ENCODE peak calls at places on chromosomes 16 and 17, in six cellular contexts. One of them, this sample, is unnamed.

GRCh38 chr16:85699224-85699558 is 10.4 kb upstream of the GINS2 start:
- DNase-seq in heart right ventricle: no peak
- DNase-seq in tibial artery: no peak
- DNase-seq in mucosa of descending colon: no peak
- DNase-seq in cardiac fibroblast: no peak
- DNase-seq in uterus: no peak
- DNase-seq in this sample: no peak

GRCh38 chr17:63116967-63117366 is 150.9 kb downstream of the TANC2 start:
- DNase-seq in uterus: no peak
- DNase-seq in heart right ventricle: no peak
- DNase-seq in tibial artery: no peak
- DNase-seq in mucosa of descending colon: no peak
- DNase-seq in cardiac fibroblast: peak; percentile 61
- DNase-seq in this sample: no peak

GRCh38 chr16:22664561-22664997 is 149.4 kb upstream of the HS3ST2 start:
- DNase-seq in cardiac fibroblast: no peak
- DNase-seq in mucosa of descending colon: no peak
- DNase-seq in tibial artery: no peak
- DNase-seq in heart right ventricle: no peak
- DNase-seq in uterus: no peak
- DNase-seq in this sample: no peak

GRCh38 chr17:77645441-77646430 is 312.8 kb upstream of the TNRC6C start:
- DNase-seq in cardiac fibroblast: peak; percentile 32
- DNase-seq in tibial artery: no peak
- DNase-seq in mucosa of descending colon: no peak
- DNase-seq in heart right ventricle: no peak
- DNase-seq in uterus: no peak
- DNase-seq in this sample: no peak

GRCh38 chr17:83151442-83152220 is 72.2 kb downstream of the METRNL start:
- DNase-seq in cardiac fibroblast: peak; percentile 11
- DNase-seq in heart right ventricle: no peak
- DNase-seq in mucosa of descending colon: no peak
- DNase-seq in tibial artery: no peak
- DNase-seq in uterus: no peak
- DNase-seq in this sample: no peak

GRCh38 chr16:69145658-69146057 is 13.2 kb downstream of the UTP4 start:
- DNase-seq in mucosa of descending colon: no peak
- DNase-seq in uterus: no peak
- DNase-seq in tibial artery: no peak
- DNase-seq in heart right ventricle: no peak
- DNase-seq in cardiac fibroblast: peak; percentile 60
- DNase-seq in this sample: no peak

GRCh38 chr17:4327638-4328037 is 38.8 kb downstream of the UBE2G1 start:
- DNase-seq in tibial artery: no peak
- DNase-seq in heart right ventricle: no peak
- DNase-seq in cardiac fibroblast: no peak
- DNase-seq in mucosa of descending colon: no peak
- DNase-seq in uterus: no peak
- DNase-seq in this sample: no peak

GRCh38 chr17:29151567-29151966 is 28.6 kb downstream of the MYO18A start:
- DNase-seq in uterus: no peak
- DNase-seq in cardiac fibroblast: peak; percentile 70
- DNase-seq in tibial artery: no peak
- DNase-seq in heart right ventricle: no peak
- DNase-seq in mucosa of descending colon: no peak
- DNase-seq in this sample: no peak

GRCh38 chr16:59192551-59193199 is 458.6 kb upstream of the GOT2 start:
- DNase-seq in mucosa of descending colon: peak; percentile 3
- DNase-seq in cardiac fibroblast: no peak
- DNase-seq in heart right ventricle: peak; percentile 6
- DNase-seq in uterus: no peak
- DNase-seq in tibial artery: no peak
- DNase-seq in this sample: no peak

GRCh38 chr17:61878984-61879612 is 15.8 kb upstream of the BRIP1 start:
- DNase-seq in mucosa of descending colon: no peak
- DNase-seq in uterus: no peak
- DNase-seq in tibial artery: no peak
- DNase-seq in heart right ventricle: no peak
- DNase-seq in cardiac fibroblast: no peak
- DNase-seq in this sample: no peak

DNA sequence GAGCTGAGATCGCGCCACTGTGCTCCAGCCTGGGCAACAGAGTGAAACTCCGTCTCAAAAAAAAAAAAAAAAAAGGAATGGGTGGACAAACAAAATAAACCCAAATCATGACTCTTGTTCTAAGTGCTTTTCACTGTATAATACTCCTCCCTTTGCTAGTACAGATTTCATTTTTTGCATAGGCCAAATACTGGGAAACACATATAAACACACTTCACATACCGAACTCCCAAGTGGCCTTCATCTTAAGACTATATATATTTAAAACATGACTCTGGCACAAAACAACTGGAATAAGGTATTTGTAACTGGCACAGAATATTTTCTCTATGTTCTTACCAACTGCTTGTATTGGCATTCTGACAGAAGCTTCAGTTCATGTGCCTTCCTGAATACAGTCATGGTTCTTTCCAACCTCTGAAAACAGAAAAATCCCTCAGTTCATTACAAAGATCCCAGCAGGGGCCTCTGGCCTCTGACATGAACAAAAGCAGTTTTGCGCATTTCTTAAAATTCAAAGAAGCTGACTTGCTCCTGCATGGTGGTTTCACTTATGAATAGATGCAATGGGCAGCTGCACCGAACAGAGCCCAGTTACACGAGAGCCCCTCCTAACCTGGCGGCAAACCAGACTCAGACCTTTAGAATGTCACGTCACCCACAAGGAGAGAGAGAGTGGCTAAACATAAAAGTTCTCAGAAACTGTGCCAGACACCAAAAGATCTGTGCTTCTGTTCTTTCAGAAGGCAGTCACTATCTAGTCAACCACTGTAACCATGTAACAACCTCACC is 19.1 kb upstream of the COPRS start:
- DNase-seq in cardiac fibroblast: peak; percentile 10
- DNase-seq in tibial artery: peak; percentile 24
- DNase-seq in uterus: no peak
- DNase-seq in mucosa of descending colon: no peak
- DNase-seq in heart right ventricle: no peak
- DNase-seq in this sample: no peak
- TF ChIP-seq CTCF in cardiac fibroblast: no peak
- TF ChIP-seq CTCF in tibial artery: no peak
- TF ChIP-seq CTCF in uterus: no peak
- TF ChIP-seq CTCF in mucosa of descending colon: no peak
- TF ChIP-seq CTCF in heart right ventricle: no peak
- TF ChIP-seq CTCF in this sample: no peak

DNA sequence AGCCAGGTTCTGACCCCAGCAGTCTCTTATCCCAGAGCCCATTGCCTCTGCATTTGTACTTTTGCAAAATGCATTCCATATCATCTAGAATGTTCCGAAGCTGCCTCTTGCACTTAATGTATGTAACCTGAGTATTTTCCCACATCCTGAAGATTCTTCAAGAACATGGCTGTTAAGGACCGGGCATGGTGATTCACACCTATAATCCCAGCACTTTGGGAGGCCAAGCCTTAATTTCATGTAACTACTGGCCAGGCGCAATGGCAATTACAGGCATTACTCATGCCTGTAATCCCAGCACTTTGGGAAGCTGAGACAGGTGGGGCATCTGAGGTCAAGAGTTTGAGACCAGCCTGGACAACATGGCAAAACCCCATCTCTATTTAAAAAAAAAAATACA is 31.7 kb upstream of the GAN start:
- DNase-seq in heart right ventricle: no peak
- DNase-seq in mucosa of descending colon: no peak
- DNase-seq in uterus: no peak
- DNase-seq in tibial artery: no peak
- DNase-seq in cardiac fibroblast: no peak
- DNase-seq in this sample: no peak
- TF ChIP-seq CTCF in heart right ventricle: no peak
- TF ChIP-seq CTCF in mucosa of descending colon: no peak
- TF ChIP-seq CTCF in uterus: no peak
- TF ChIP-seq CTCF in tibial artery: no peak
- TF ChIP-seq CTCF in cardiac fibroblast: no peak
- TF ChIP-seq CTCF in this sample: no peak

GRCh38 chr17:42531455-42532354 is 4.3 kb upstream of the NAGLU start:
- DNase-seq in mucosa of descending colon: peak; percentile 76
- DNase-seq in uterus: peak; percentile 75
- DNase-seq in cardiac fibroblast: peak; percentile 50
- DNase-seq in heart right ventricle: no peak
- DNase-seq in tibial artery: peak; percentile 61
- DNase-seq in this sample: no peak
- TF ChIP-seq CTCF in mucosa of descending colon: peak; percentile 31
- TF ChIP-seq CTCF in uterus: peak; percentile 67
- TF ChIP-seq CTCF in cardiac fibroblast: peak; percentile 31
- TF ChIP-seq CTCF in heart right ventricle: peak; percentile 30
- TF ChIP-seq CTCF in tibial artery: peak; percentile 73
- TF ChIP-seq CTCF in this sample: no peak

GRCh38 chr16:66128363-66128725 is 238.1 kb upstream of the CDH5 start:
- DNase-seq in mucosa of descending colon: no peak
- DNase-seq in uterus: no peak
- DNase-seq in heart right ventricle: no peak
- DNase-seq in tibial artery: no peak
- DNase-seq in cardiac fibroblast: no peak
- DNase-seq in this sample: no peak

GRCh38 chr16:66129196-66129595 is 237.3 kb upstream of the CDH5 start:
- DNase-seq in tibial artery: no peak
- DNase-seq in heart right ventricle: no peak
- DNase-seq in uterus: no peak
- DNase-seq in cardiac fibroblast: no peak
- DNase-seq in mucosa of descending colon: no peak
- DNase-seq in this sample: no peak

GRCh38 chr16:66131156-66131807 is 235.2 kb upstream of the CDH5 start:
- DNase-seq in uterus: no peak
- DNase-seq in mucosa of descending colon: no peak
- DNase-seq in cardiac fibroblast: peak; percentile 22
- DNase-seq in heart right ventricle: no peak
- DNase-seq in tibial artery: no peak
- DNase-seq in this sample: no peak

GRCh38 chr16:66130296-66130910 is 236.1 kb upstream of the CDH5 start:
- DNase-seq in cardiac fibroblast: peak; percentile 92
- DNase-seq in mucosa of descending colon: no peak
- DNase-seq in tibial artery: no peak
- DNase-seq in heart right ventricle: no peak
- DNase-seq in uterus: no peak
- DNase-seq in this sample: no peak

DNA sequence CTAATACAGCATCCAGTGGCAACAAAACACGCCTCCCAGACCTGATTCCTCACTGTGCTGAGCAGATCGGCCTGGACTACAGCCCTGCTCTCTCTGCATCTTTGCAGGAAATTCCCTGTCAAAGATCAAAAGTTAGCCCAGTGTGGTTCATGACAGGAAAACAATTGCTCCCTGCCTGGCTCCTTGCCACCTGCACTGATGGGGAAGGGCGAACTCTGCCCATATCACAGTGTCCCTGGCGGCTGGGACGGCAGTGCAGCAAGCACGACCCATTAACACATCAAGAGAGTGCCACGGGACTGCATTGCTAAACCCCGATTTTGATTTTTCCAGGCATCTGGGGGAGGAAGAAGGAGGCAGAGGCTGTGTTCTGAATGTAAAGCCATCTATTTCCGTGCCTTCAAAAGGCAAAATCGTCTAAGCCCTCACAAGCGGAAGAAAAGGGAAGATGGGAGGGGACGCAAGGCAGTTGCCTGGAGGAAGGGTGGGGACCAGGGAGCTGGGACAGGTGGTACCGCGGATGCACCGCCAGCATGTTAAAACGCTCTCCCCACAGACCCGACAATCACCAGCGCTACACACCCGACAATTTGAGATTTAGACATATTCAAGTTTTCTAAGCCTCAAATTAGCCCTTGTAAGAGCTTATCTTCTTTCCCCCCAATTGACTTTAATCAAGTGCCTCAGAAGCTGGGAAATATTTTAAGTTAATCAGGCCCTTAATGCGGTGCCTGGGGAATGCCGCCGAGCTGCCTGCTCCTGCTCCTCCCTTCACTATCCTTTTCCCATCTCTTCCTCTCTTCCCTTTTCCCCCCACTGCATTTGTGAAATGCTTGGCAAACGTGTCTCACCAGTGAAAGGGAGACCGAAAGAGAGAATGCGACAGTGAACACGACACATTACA is 238.8 kb upstream of the CDH5 start:
- DNase-seq in cardiac fibroblast: peak; percentile 77
- DNase-seq in tibial artery: peak; percentile 39
- DNase-seq in mucosa of descending colon: no peak
- DNase-seq in heart right ventricle: peak; percentile 17
- DNase-seq in uterus: no peak
- DNase-seq in this sample: peak; percentile 30
- TF ChIP-seq CTCF in cardiac fibroblast: no peak
- TF ChIP-seq CTCF in tibial artery: no peak
- TF ChIP-seq CTCF in mucosa of descending colon: no peak
- TF ChIP-seq CTCF in heart right ventricle: no peak
- TF ChIP-seq CTCF in uterus: no peak
- TF ChIP-seq CTCF in this sample: no peak

DNA sequence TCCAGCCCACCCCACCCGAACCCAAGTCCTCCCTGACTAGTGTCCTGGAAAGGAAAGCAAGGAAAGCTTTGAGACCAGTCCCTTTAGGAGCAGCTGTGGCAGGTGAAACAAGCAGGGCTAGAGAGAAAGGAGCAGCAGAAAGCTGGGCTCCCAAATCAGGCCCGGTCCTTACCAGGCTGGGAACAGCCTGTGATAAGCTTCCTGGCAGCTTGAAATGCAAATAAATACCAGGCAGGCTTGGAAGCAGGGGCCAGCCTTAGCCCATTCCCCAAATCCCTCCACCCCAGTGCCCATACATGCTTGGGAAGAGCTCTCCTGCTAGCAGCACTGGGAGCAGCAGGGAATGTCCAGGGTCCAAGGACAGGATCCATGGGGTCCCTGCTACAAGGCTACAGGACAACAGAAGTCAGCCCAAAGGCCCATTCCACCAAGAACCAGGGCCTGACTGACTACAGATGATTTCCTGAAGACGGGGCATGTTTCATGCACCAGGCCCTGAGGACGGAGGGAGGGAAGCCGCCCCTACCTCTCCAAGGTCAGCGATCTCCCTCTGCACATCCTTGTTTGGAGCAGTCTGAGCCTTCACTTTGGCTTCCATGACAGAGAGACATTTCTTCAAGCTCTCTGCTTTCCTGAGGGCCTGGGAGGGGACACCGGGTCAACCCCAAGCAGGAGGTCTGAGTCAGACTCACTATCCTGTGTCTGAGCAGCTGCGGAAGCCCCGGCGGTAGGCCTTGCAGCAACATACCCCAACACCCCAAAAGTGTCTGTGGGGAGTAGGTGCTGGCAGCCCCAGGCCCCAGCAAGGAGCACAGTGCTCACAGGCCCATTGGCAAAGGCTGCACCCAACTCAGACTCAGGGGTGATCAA is 2.6 kb upstream of the EXOSC6 start:
- DNase-seq in tibial artery: no peak
- DNase-seq in uterus: no peak
- DNase-seq in cardiac fibroblast: no peak
- DNase-seq in mucosa of descending colon: no peak
- DNase-seq in heart right ventricle: no peak
- DNase-seq in this sample: no peak
- TF ChIP-seq CTCF in tibial artery: no peak
- TF ChIP-seq CTCF in uterus: no peak
- TF ChIP-seq CTCF in cardiac fibroblast: no peak
- TF ChIP-seq CTCF in mucosa of descending colon: no peak
- TF ChIP-seq CTCF in heart right ventricle: no peak
- TF ChIP-seq CTCF in this sample: no peak